ENCODE peak calls at places on chromosomes 4 and X, in nine cellular contexts. One of them, this sample, is unnamed.
A peak's percentile ranks its signal among the peaks of the same experiment; 100 is the strongest.

GRCh38 chrX:151724563-151725337 is 8.9 kb downstream of the FATE1 start:
- DNase-seq in body of pancreas: peak; percentile 65
- DNase-seq in EH: no peak
- DNase-seq in stimulated activated CD4-positive, alpha-beta T cell treated with anti-CD3 and anti-CD28 coated beads, Interleukin-4, amount 100 ng/mL, for 24 hours: no peak
- DNase-seq in lung: no peak
- DNase-seq in tibial artery: no peak
- DNase-seq in SK-N-MC: no peak
- DNase-seq in Kasumi-1: no peak
- DNase-seq in posterior cingulate gyrus: no peak
- DNase-seq in this sample: peak; percentile 33

GRCh38 chrX:45497290-45497689 is 296.6 kb upstream of the DIPK2B start:
- DNase-seq in posterior cingulate gyrus: no peak
- DNase-seq in body of pancreas: no peak
- DNase-seq in tibial artery: no peak
- DNase-seq in stimulated activated CD4-positive, alpha-beta T cell treated with anti-CD3 and anti-CD28 coated beads, Interleukin-4, amount 100 ng/mL, for 24 hours: no peak
- DNase-seq in SK-N-MC: no peak
- DNase-seq in lung: no peak
- DNase-seq in EH: no peak
- DNase-seq in Kasumi-1: no peak
- DNase-seq in this sample: no peak

GRCh38 chr4:84418032-84418709 is 80.9 kb downstream of the NKX6-1 start:
- DNase-seq in posterior cingulate gyrus: no peak
- DNase-seq in lung: no peak
- DNase-seq in Kasumi-1: no peak
- DNase-seq in EH: no peak
- DNase-seq in stimulated activated CD4-positive, alpha-beta T cell treated with anti-CD3 and anti-CD28 coated beads, Interleukin-4, amount 100 ng/mL, for 24 hours: no peak
- DNase-seq in SK-N-MC: no peak
- DNase-seq in body of pancreas: peak; percentile 39
- DNase-seq in tibial artery: no peak
- DNase-seq in this sample: no peak

GRCh38 chr4:168475745-168476144 is 4.5 kb downstream of the DDX60L start:
- DNase-seq in Kasumi-1: no peak
- DNase-seq in tibial artery: no peak
- DNase-seq in posterior cingulate gyrus: no peak
- DNase-seq in body of pancreas: no peak
- DNase-seq in lung: no peak
- DNase-seq in EH: no peak
- DNase-seq in SK-N-MC: no peak
- DNase-seq in stimulated activated CD4-positive, alpha-beta T cell treated with anti-CD3 and anti-CD28 coated beads, Interleukin-4, amount 100 ng/mL, for 24 hours: peak; percentile 39
- DNase-seq in this sample: peak; percentile 39

GRCh38 chr4:31788676-31789075 is 1068.5 kb downstream of the PCDH7 start:
- DNase-seq in Kasumi-1: no peak
- DNase-seq in SK-N-MC: no peak
- DNase-seq in posterior cingulate gyrus: no peak
- DNase-seq in lung: no peak
- DNase-seq in EH: no peak
- DNase-seq in body of pancreas: no peak
- DNase-seq in stimulated activated CD4-positive, alpha-beta T cell treated with anti-CD3 and anti-CD28 coated beads, Interleukin-4, amount 100 ng/mL, for 24 hours: no peak
- DNase-seq in tibial artery: no peak
- DNase-seq in this sample: no peak

GRCh38 chrX:34467437-34467836 is 189.6 kb downstream of the TMEM47 start:
- DNase-seq in posterior cingulate gyrus: no peak
- DNase-seq in stimulated activated CD4-positive, alpha-beta T cell treated with anti-CD3 and anti-CD28 coated beads, Interleukin-4, amount 100 ng/mL, for 24 hours: no peak
- DNase-seq in EH: peak; percentile 5
- DNase-seq in SK-N-MC: no peak
- DNase-seq in lung: no peak
- DNase-seq in Kasumi-1: no peak
- DNase-seq in tibial artery: no peak
- DNase-seq in body of pancreas: no peak
- DNase-seq in this sample: no peak

GRCh38 chrX:49761481-49761880 is 65.7 kb upstream of the PAGE1 start:
- DNase-seq in SK-N-MC: no peak
- DNase-seq in body of pancreas: peak; percentile 19
- DNase-seq in lung: no peak
- DNase-seq in posterior cingulate gyrus: no peak
- DNase-seq in Kasumi-1: peak; percentile 19
- DNase-seq in stimulated activated CD4-positive, alpha-beta T cell treated with anti-CD3 and anti-CD28 coated beads, Interleukin-4, amount 100 ng/mL, for 24 hours: no peak
- DNase-seq in tibial artery: no peak
- DNase-seq in EH: peak; percentile 10
- DNase-seq in this sample: no peak

GRCh38 chr4:99947608-99948007 is 1.2 kb upstream of the DNAJB14 start:
- DNase-seq in tibial artery: no peak
- DNase-seq in lung: no peak
- DNase-seq in body of pancreas: no peak
- DNase-seq in stimulated activated CD4-positive, alpha-beta T cell treated with anti-CD3 and anti-CD28 coated beads, Interleukin-4, amount 100 ng/mL, for 24 hours: no peak
- DNase-seq in EH: peak; percentile 11
- DNase-seq in Kasumi-1: no peak
- DNase-seq in SK-N-MC: no peak
- DNase-seq in posterior cingulate gyrus: no peak
- DNase-seq in this sample: no peak

GRCh38 chrX:13939741-13940597 is 89.7 kb downstream of the GEMIN8 start:
- DNase-seq in lung: no peak
- DNase-seq in posterior cingulate gyrus: no peak
- DNase-seq in stimulated activated CD4-positive, alpha-beta T cell treated with anti-CD3 and anti-CD28 coated beads, Interleukin-4, amount 100 ng/mL, for 24 hours: no peak
- DNase-seq in body of pancreas: no peak
- DNase-seq in EH: no peak
- DNase-seq in SK-N-MC: no peak
- DNase-seq in tibial artery: no peak
- DNase-seq in Kasumi-1: no peak
- DNase-seq in this sample: no peak

GRCh38 chr4:177728361-177729152 is 286.3 kb upstream of the AGA start:
- DNase-seq in EH: no peak
- DNase-seq in Kasumi-1: no peak
- DNase-seq in tibial artery: no peak
- DNase-seq in posterior cingulate gyrus: no peak
- DNase-seq in stimulated activated CD4-positive, alpha-beta T cell treated with anti-CD3 and anti-CD28 coated beads, Interleukin-4, amount 100 ng/mL, for 24 hours: no peak
- DNase-seq in SK-N-MC: no peak
- DNase-seq in body of pancreas: no peak
- DNase-seq in lung: no peak
- DNase-seq in this sample: no peak

GRCh38 chrX:24396236-24396929 is 35.9 kb downstream of the SUPT20HL1 start:
- DNase-seq in posterior cingulate gyrus: no peak
- DNase-seq in stimulated activated CD4-positive, alpha-beta T cell treated with anti-CD3 and anti-CD28 coated beads, Interleukin-4, amount 100 ng/mL, for 24 hours: no peak
- DNase-seq in tibial artery: no peak
- DNase-seq in body of pancreas: no peak
- DNase-seq in EH: peak; percentile 41
- DNase-seq in lung: no peak
- DNase-seq in SK-N-MC: no peak
- DNase-seq in Kasumi-1: no peak
- DNase-seq in this sample: peak; percentile 24

GRCh38 chr4:76823516-76823915 is 74.4 kb downstream of the SOWAHB start:
- DNase-seq in stimulated activated CD4-positive, alpha-beta T cell treated with anti-CD3 and anti-CD28 coated beads, Interleukin-4, amount 100 ng/mL, for 24 hours: no peak
- DNase-seq in Kasumi-1: no peak
- DNase-seq in tibial artery: no peak
- DNase-seq in EH: peak; percentile 48
- DNase-seq in posterior cingulate gyrus: no peak
- DNase-seq in lung: no peak
- DNase-seq in SK-N-MC: no peak
- DNase-seq in body of pancreas: no peak
- DNase-seq in this sample: no peak

GRCh38 chrX:48972214-48973164 is 845 bp upstream of the KCND1 start:
- DNase-seq in EH: peak; percentile 61
- DNase-seq in tibial artery: peak; percentile 66
- DNase-seq in posterior cingulate gyrus: peak; percentile 17
- DNase-seq in stimulated activated CD4-positive, alpha-beta T cell treated with anti-CD3 and anti-CD28 coated beads, Interleukin-4, amount 100 ng/mL, for 24 hours: peak; percentile 30
- DNase-seq in SK-N-MC: no peak
- DNase-seq in lung: peak; percentile 34
- DNase-seq in Kasumi-1: peak; percentile 46
- DNase-seq in body of pancreas: peak; percentile 52
- DNase-seq in this sample: peak; percentile 27